ENCODE peak calls at places on chromosomes 2 and 18, in five cellular contexts. One of them, this sample, is unnamed.

GRCh38 chr18:74652392-74652988 is 54.8 kb downstream of the ZNF407 start:
- DNase-seq in C1 segment of cervical spinal cord: no peak
- DNase-seq in activated CD4-positive, alpha-beta T cell treated with anti-CD3 and anti-CD28 coated beads, Interleukin-2, amount 50 U/mL, for 24 hours: no peak
- DNase-seq in AG09319: no peak
- DNase-seq in activated effector memory CD4-positive, alpha-beta T cell treated with Interleukin-2 at 50 U/mL for 16 hours: no peak
- DNase-seq in this sample: peak

GRCh38 chr18:6605115-6605869 is 124.2 kb upstream of the ARHGAP28 start:
- DNase-seq in activated CD4-positive, alpha-beta T cell treated with anti-CD3 and anti-CD28 coated beads, Interleukin-2, amount 50 U/mL, for 24 hours: no peak
- DNase-seq in C1 segment of cervical spinal cord: no peak
- DNase-seq in AG09319: no peak
- DNase-seq in activated effector memory CD4-positive, alpha-beta T cell treated with Interleukin-2 at 50 U/mL for 16 hours: no peak
- DNase-seq in this sample: no peak

GRCh38 chr2:129253461-129253812 is 726.0 kb upstream of the RAB6C start:
- DNase-seq in AG09319: no peak
- DNase-seq in activated CD4-positive, alpha-beta T cell treated with anti-CD3 and anti-CD28 coated beads, Interleukin-2, amount 50 U/mL, for 24 hours: no peak
- DNase-seq in activated effector memory CD4-positive, alpha-beta T cell treated with Interleukin-2 at 50 U/mL for 16 hours: no peak
- DNase-seq in C1 segment of cervical spinal cord: no peak
- DNase-seq in this sample: no peak

GRCh38 chr2:201420442-201421113 is 30.7 kb downstream of the TRAK2 start:
- DNase-seq in activated CD4-positive, alpha-beta T cell treated with anti-CD3 and anti-CD28 coated beads, Interleukin-2, amount 50 U/mL, for 24 hours: no peak
- DNase-seq in AG09319: no peak
- DNase-seq in activated effector memory CD4-positive, alpha-beta T cell treated with Interleukin-2 at 50 U/mL for 16 hours: no peak
- DNase-seq in C1 segment of cervical spinal cord: no peak
- DNase-seq in this sample: no peak

GRCh38 chr18:43534511-43534910 is 257.2 kb upstream of the SYT4 start:
- DNase-seq in activated CD4-positive, alpha-beta T cell treated with anti-CD3 and anti-CD28 coated beads, Interleukin-2, amount 50 U/mL, for 24 hours: no peak
- DNase-seq in C1 segment of cervical spinal cord: no peak
- DNase-seq in AG09319: no peak
- DNase-seq in activated effector memory CD4-positive, alpha-beta T cell treated with Interleukin-2 at 50 U/mL for 16 hours: no peak
- DNase-seq in this sample: no peak

GRCh38 chr2:88737385-88737784 is 45.9 kb downstream of the RPIA start:
- DNase-seq in activated CD4-positive, alpha-beta T cell treated with anti-CD3 and anti-CD28 coated beads, Interleukin-2, amount 50 U/mL, for 24 hours: no peak
- DNase-seq in C1 segment of cervical spinal cord: no peak
- DNase-seq in activated effector memory CD4-positive, alpha-beta T cell treated with Interleukin-2 at 50 U/mL for 16 hours: no peak
- DNase-seq in AG09319: no peak
- DNase-seq in this sample: no peak

GRCh38 chr2:120731175-120731574 is 4.5 kb upstream of the GLI2 start:
- DNase-seq in AG09319: no peak
- DNase-seq in C1 segment of cervical spinal cord: no peak
- DNase-seq in activated CD4-positive, alpha-beta T cell treated with anti-CD3 and anti-CD28 coated beads, Interleukin-2, amount 50 U/mL, for 24 hours: no peak
- DNase-seq in activated effector memory CD4-positive, alpha-beta T cell treated with Interleukin-2 at 50 U/mL for 16 hours: no peak
- DNase-seq in this sample: no peak

GRCh38 chr2:238450440-238450861 is 23.7 kb downstream of the ASB1 start:
- DNase-seq in AG09319: no peak
- DNase-seq in activated effector memory CD4-positive, alpha-beta T cell treated with Interleukin-2 at 50 U/mL for 16 hours: no peak
- DNase-seq in C1 segment of cervical spinal cord: no peak
- DNase-seq in activated CD4-positive, alpha-beta T cell treated with anti-CD3 and anti-CD28 coated beads, Interleukin-2, amount 50 U/mL, for 24 hours: no peak
- DNase-seq in this sample: no peak

GRCh38 chr2:147430408-147430807 is 414.4 kb upstream of the ACVR2A start:
- DNase-seq in AG09319: no peak
- DNase-seq in activated effector memory CD4-positive, alpha-beta T cell treated with Interleukin-2 at 50 U/mL for 16 hours: no peak
- DNase-seq in C1 segment of cervical spinal cord: no peak
- DNase-seq in activated CD4-positive, alpha-beta T cell treated with anti-CD3 and anti-CD28 coated beads, Interleukin-2, amount 50 U/mL, for 24 hours: no peak
- DNase-seq in this sample: no peak

GRCh38 chr2:207251573-207252192 is 85.9 kb upstream of the KLF7 start:
- DNase-seq in AG09319: no peak
- DNase-seq in activated CD4-positive, alpha-beta T cell treated with anti-CD3 and anti-CD28 coated beads, Interleukin-2, amount 50 U/mL, for 24 hours: no peak
- DNase-seq in activated effector memory CD4-positive, alpha-beta T cell treated with Interleukin-2 at 50 U/mL for 16 hours: no peak
- DNase-seq in C1 segment of cervical spinal cord: no peak
- DNase-seq in this sample: no peak

GRCh38 chr18:25133879-25134278 is 218.1 kb downstream of the ZNF521 start:
- DNase-seq in C1 segment of cervical spinal cord: no peak
- DNase-seq in AG09319: no peak
- DNase-seq in activated CD4-positive, alpha-beta T cell treated with anti-CD3 and anti-CD28 coated beads, Interleukin-2, amount 50 U/mL, for 24 hours: no peak
- DNase-seq in activated effector memory CD4-positive, alpha-beta T cell treated with Interleukin-2 at 50 U/mL for 16 hours: no peak
- DNase-seq in this sample: no peak

GRCh38 chr2:204615456-204615855 is 70.2 kb downstream of the PARD3B start:
- DNase-seq in activated CD4-positive, alpha-beta T cell treated with anti-CD3 and anti-CD28 coated beads, Interleukin-2, amount 50 U/mL, for 24 hours: no peak
- DNase-seq in AG09319: no peak
- DNase-seq in C1 segment of cervical spinal cord: no peak
- DNase-seq in activated effector memory CD4-positive, alpha-beta T cell treated with Interleukin-2 at 50 U/mL for 16 hours: no peak
- DNase-seq in this sample: no peak

GRCh38 chr18:58202406-58202730 is 158.3 kb downstream of the NEDD4L start:
- DNase-seq in AG09319: no peak
- DNase-seq in activated CD4-positive, alpha-beta T cell treated with anti-CD3 and anti-CD28 coated beads, Interleukin-2, amount 50 U/mL, for 24 hours: no peak
- DNase-seq in activated effector memory CD4-positive, alpha-beta T cell treated with Interleukin-2 at 50 U/mL for 16 hours: no peak
- DNase-seq in C1 segment of cervical spinal cord: no peak
- DNase-seq in this sample: no peak

GRCh38 chr2:195824478-195824877 is 167.5 kb downstream of the SLC39A10 start:
- DNase-seq in C1 segment of cervical spinal cord: no peak
- DNase-seq in activated effector memory CD4-positive, alpha-beta T cell treated with Interleukin-2 at 50 U/mL for 16 hours: no peak
- DNase-seq in activated CD4-positive, alpha-beta T cell treated with anti-CD3 and anti-CD28 coated beads, Interleukin-2, amount 50 U/mL, for 24 hours: no peak
- DNase-seq in AG09319: no peak
- DNase-seq in this sample: no peak

GRCh38 chr2:20015482-20016083 is 3.1 kb upstream of the MATN3 start:
- DNase-seq in activated CD4-positive, alpha-beta T cell treated with anti-CD3 and anti-CD28 coated beads, Interleukin-2, amount 50 U/mL, for 24 hours: no peak
- DNase-seq in C1 segment of cervical spinal cord: no peak
- DNase-seq in activated effector memory CD4-positive, alpha-beta T cell treated with Interleukin-2 at 50 U/mL for 16 hours: no peak
- DNase-seq in AG09319: peak
- DNase-seq in this sample: no peak

GRCh38 chr2:6929196-6929874 is 12.1 kb downstream of the RNF144A start:
- DNase-seq in activated effector memory CD4-positive, alpha-beta T cell treated with Interleukin-2 at 50 U/mL for 16 hours: no peak
- DNase-seq in AG09319: no peak
- DNase-seq in C1 segment of cervical spinal cord: no peak
- DNase-seq in activated CD4-positive, alpha-beta T cell treated with anti-CD3 and anti-CD28 coated beads, Interleukin-2, amount 50 U/mL, for 24 hours: no peak
- DNase-seq in this sample: no peak

GRCh38 chr2:121635371-121635770 is 13.9 kb downstream of the CLASP1 start:
- DNase-seq in AG09319: no peak
- DNase-seq in C1 segment of cervical spinal cord: no peak
- DNase-seq in activated effector memory CD4-positive, alpha-beta T cell treated with Interleukin-2 at 50 U/mL for 16 hours: no peak
- DNase-seq in activated CD4-positive, alpha-beta T cell treated with anti-CD3 and anti-CD28 coated beads, Interleukin-2, amount 50 U/mL, for 24 hours: no peak
- DNase-seq in this sample: no peak

GRCh38 chr2:223549215-223549614 is 52.9 kb downstream of the SCG2 start:
- DNase-seq in activated CD4-positive, alpha-beta T cell treated with anti-CD3 and anti-CD28 coated beads, Interleukin-2, amount 50 U/mL, for 24 hours: no peak
- DNase-seq in C1 segment of cervical spinal cord: no peak
- DNase-seq in AG09319: peak
- DNase-seq in activated effector memory CD4-positive, alpha-beta T cell treated with Interleukin-2 at 50 U/mL for 16 hours: no peak
- DNase-seq in this sample: no peak

GRCh38 chr2:96427917-96428316 is 77.2 kb downstream of the NEURL3 start:
- DNase-seq in C1 segment of cervical spinal cord: no peak
- DNase-seq in activated CD4-positive, alpha-beta T cell treated with anti-CD3 and anti-CD28 coated beads, Interleukin-2, amount 50 U/mL, for 24 hours: no peak
- DNase-seq in activated effector memory CD4-positive, alpha-beta T cell treated with Interleukin-2 at 50 U/mL for 16 hours: no peak
- DNase-seq in AG09319: no peak
- DNase-seq in this sample: no peak

GRCh38 chr2:24875272-24875671 is 44.8 kb downstream of the ADCY3 start:
- DNase-seq in activated CD4-positive, alpha-beta T cell treated with anti-CD3 and anti-CD28 coated beads, Interleukin-2, amount 50 U/mL, for 24 hours: no peak
- DNase-seq in C1 segment of cervical spinal cord: no peak
- DNase-seq in AG09319: no peak
- DNase-seq in activated effector memory CD4-positive, alpha-beta T cell treated with Interleukin-2 at 50 U/mL for 16 hours: no peak
- DNase-seq in this sample: no peak

GRCh38 chr18:75544496-75544895 is 117.0 kb upstream of the SMIM21 start:
- DNase-seq in activated effector memory CD4-positive, alpha-beta T cell treated with Interleukin-2 at 50 U/mL for 16 hours: no peak
- DNase-seq in C1 segment of cervical spinal cord: no peak
- DNase-seq in activated CD4-positive, alpha-beta T cell treated with anti-CD3 and anti-CD28 coated beads, Interleukin-2, amount 50 U/mL, for 24 hours: no peak
- DNase-seq in AG09319: peak
- DNase-seq in this sample: no peak

GRCh38 chr2:196967126-196967525 is 40.6 kb upstream of the PGAP1 start:
- DNase-seq in activated CD4-positive, alpha-beta T cell treated with anti-CD3 and anti-CD28 coated beads, Interleukin-2, amount 50 U/mL, for 24 hours: no peak
- DNase-seq in C1 segment of cervical spinal cord: no peak
- DNase-seq in AG09319: no peak
- DNase-seq in activated effector memory CD4-positive, alpha-beta T cell treated with Interleukin-2 at 50 U/mL for 16 hours: no peak
- DNase-seq in this sample: no peak

GRCh38 chr18:32548688-32549087 is 78.0 kb upstream of the GAREM1 start:
- DNase-seq in C1 segment of cervical spinal cord: no peak
- DNase-seq in AG09319: no peak
- DNase-seq in activated CD4-positive, alpha-beta T cell treated with anti-CD3 and anti-CD28 coated beads, Interleukin-2, amount 50 U/mL, for 24 hours: no peak
- DNase-seq in activated effector memory CD4-positive, alpha-beta T cell treated with Interleukin-2 at 50 U/mL for 16 hours: no peak
- DNase-seq in this sample: no peak

GRCh38 chr2:119739580-119740255 is 20.0 kb upstream of the PTPN4 start:
- DNase-seq in AG09319: no peak
- DNase-seq in C1 segment of cervical spinal cord: peak
- DNase-seq in activated effector memory CD4-positive, alpha-beta T cell treated with Interleukin-2 at 50 U/mL for 16 hours: no peak
- DNase-seq in activated CD4-positive, alpha-beta T cell treated with anti-CD3 and anti-CD28 coated beads, Interleukin-2, amount 50 U/mL, for 24 hours: no peak
- DNase-seq in this sample: no peak

GRCh38 chr18:55586841-55587240 is 1.2 kb downstream of the TCF4 start:
- DNase-seq in activated effector memory CD4-positive, alpha-beta T cell treated with Interleukin-2 at 50 U/mL for 16 hours: no peak
- DNase-seq in AG09319: no peak
- DNase-seq in C1 segment of cervical spinal cord: no peak
- DNase-seq in activated CD4-positive, alpha-beta T cell treated with anti-CD3 and anti-CD28 coated beads, Interleukin-2, amount 50 U/mL, for 24 hours: no peak
- DNase-seq in this sample: no peak

GRCh38 chr2:45957533-45958227 is 306.2 kb downstream of the PRKCE start:
- DNase-seq in C1 segment of cervical spinal cord: no peak
- DNase-seq in activated CD4-positive, alpha-beta T cell treated with anti-CD3 and anti-CD28 coated beads, Interleukin-2, amount 50 U/mL, for 24 hours: no peak
- DNase-seq in AG09319: no peak
- DNase-seq in activated effector memory CD4-positive, alpha-beta T cell treated with Interleukin-2 at 50 U/mL for 16 hours: no peak
- DNase-seq in this sample: no peak

GRCh38 chr2:6930913-6931312 is 13.7 kb downstream of the RNF144A start:
- DNase-seq in AG09319: no peak
- DNase-seq in activated effector memory CD4-positive, alpha-beta T cell treated with Interleukin-2 at 50 U/mL for 16 hours: no peak
- DNase-seq in C1 segment of cervical spinal cord: no peak
- DNase-seq in activated CD4-positive, alpha-beta T cell treated with anti-CD3 and anti-CD28 coated beads, Interleukin-2, amount 50 U/mL, for 24 hours: no peak
- DNase-seq in this sample: no peak